ENCODE peak calls at places on chromosomes 7 and 10, in four cellular contexts. L is K562, B is H1, C is HepG2. E is an unnamed sample.

GRCh38 chr10:17115683-17116082 is 13.9 kb downstream of the CUBN start:
- DNase-seq in L (peak), B (no peak), C (no peak), E (peak)

GRCh38 chr10:30366351-30366750 is 17.3 kb upstream of the MTPAP start:
- DNase-seq in L (no peak), B (no peak), C (no peak), E (no peak)

GRCh38 chr10:78656815-78657621 is 411.7 kb upstream of the ZMIZ1 start:
- DNase-seq in L (peak), B (no peak), C (peak), E (no peak)

GRCh38 chr10:35416628-35417625 is 80.6 kb downstream of the CCNY start:
- DNase-seq in L (no peak), B (no peak), C (no peak), E (no peak)

GRCh38 chr7:144403102-144403501 is 391 bp downstream of the NOBOX start:
- DNase-seq in L (no peak), B (peak), C (no peak), E (no peak)

GRCh38 chr7:99235925-99236324 is 28.0 kb upstream of the KPNA7 start:
- DNase-seq in L (peak), B (no peak), C (no peak), E (no peak)

GRCh38 chr10:71740069-71740468 is 20.5 kb upstream of the C10orf105 start:
- DNase-seq in L (peak), B (no peak), C (no peak), E (no peak)

GRCh38 chr7:147984265-147984664 is 606.3 kb upstream of the C7orf33 start:
- DNase-seq in L (no peak), B (no peak), C (no peak), E (no peak)

GRCh38 chr7:118870187-118870586 is 645.7 kb downstream of the ANKRD7 start:
- DNase-seq in L (peak), B (peak), C (peak), E (peak)

GRCh38 chr7:19110026-19110777 is 7.2 kb downstream of the TWIST1 start:
- DNase-seq in L (no peak), B (no peak), C (no peak), E (no peak)

GRCh38 chr10:62025134-62025794 is 123.8 kb downstream of the ARID5B start:
- DNase-seq in L (no peak), B (no peak), C (no peak), E (no peak)

DNA sequence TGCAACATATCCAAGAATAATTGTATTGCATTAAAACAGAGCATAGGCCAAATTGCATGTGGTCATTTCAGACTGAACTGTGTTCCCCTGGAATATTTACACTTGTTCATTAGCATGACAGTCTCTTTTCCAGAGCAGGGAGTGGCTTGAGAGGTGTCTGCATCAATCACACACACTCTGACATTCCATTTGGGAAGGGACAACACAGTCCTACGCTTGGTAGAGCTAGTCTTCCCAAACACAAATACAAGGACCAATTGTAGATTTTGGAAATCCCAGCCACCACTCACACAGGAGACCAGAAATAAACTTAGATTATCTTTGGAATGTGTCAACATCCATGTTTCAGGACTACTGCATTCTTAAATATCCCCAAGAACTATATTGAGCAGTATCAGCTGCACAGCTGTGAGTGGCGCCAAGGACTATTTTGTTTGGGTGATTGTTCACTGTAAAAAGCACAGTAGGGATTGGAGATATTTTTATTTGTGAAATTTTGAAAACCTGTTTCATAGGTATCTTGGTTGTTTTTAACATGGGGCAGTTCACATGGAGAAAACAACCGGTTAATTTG is 93.6 kb upstream of the PRR15 start:
- DNase-seq in L (no peak), B (no peak), C (no peak), E (no peak)
- TF ChIP-seq RNF2 in L (no peak), B (no peak), C (no peak), E (no peak)

DNA sequence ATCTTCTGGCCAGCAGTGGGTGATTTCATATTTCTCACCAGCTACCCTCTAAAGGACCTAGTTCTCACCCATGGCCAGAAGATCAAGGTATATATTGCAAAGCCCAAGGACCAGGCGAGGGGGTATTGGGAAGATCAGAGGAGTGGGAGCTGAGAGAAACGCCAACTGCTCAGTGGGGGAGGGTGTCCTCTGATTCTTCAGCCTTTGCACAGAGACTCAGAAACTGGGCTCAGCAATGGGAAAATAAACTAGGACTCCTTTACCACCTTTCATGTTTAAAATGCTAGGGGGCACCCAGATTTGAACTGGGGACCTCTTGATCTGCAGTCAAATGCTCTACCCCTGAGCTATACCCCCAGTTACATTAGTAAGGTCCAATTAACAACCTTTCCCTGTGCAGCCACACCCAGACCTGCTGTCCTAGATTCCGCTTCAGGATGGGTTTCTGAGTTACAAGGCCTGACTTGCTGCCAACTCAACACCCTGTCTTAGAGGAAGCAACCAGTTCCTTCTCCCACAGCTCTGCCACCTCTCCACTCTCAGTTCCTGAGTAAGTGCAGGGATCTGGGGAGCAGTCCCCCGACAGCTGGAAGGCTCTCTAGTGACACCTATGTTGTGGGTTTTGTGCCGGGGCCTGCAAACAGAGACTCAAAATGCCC is 93.5 kb downstream of the ZNF783 start:
- DNase-seq in L (peak), B (peak), C (peak), E (peak)
- TF ChIP-seq RFX5 in L (no peak), B (no peak), C (no peak), E (no peak)

DNA sequence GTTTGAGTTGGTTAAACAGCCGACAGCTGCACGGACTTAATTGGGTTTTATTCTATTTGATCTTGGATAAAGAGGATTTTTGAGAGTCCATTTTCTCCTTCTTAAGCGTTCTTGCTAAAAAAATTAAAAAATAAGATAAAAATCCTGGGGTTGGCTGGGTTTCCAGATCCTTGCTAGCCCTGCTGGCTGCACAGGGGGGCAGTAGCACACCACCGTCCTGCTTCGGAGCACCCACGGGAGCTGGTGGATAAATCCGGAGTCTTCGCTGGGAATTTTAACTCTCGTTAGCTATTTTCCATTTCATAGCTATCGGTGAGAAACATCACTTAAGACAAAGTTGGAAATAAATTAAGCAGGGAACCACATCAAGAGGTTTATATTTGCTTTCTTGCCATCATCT is 792.1 kb downstream of the TYW1 start:
- DNase-seq in L (peak), B (peak), C (no peak), E (peak)
- TF ChIP-seq RNF2 in L (no peak), B (no peak), C (no peak), E (no peak)

GRCh38 chr7:111006691-111007090 is 84.2 kb upstream of the LRRN3 start:
- DNase-seq in L (no peak), B (no peak), C (no peak), E (no peak)
- TF ChIP-seq RFX5 in L (no peak), B (no peak), C (no peak), E (no peak)

GRCh38 chr10:112389147-112389822 is 15.4 kb downstream of the ACSL5 start:
- DNase-seq in L (peak), B (no peak), C (peak), E (peak)
- TF ChIP-seq RNF2 in L (no peak), B (no peak), C (no peak), E (no peak)

GRCh38 chr7:20748853-20749252 is 37.8 kb downstream of the SP8 start:
- DNase-seq in L (no peak), B (no peak), C (no peak), E (no peak)

GRCh38 chr7:20744913-20745587 is 41.6 kb downstream of the SP8 start:
- DNase-seq in L (peak), B (no peak), C (no peak), E (no peak)

GRCh38 chr7:20745716-20746115 is 41.0 kb downstream of the SP8 start:
- DNase-seq in L (no peak), B (peak), C (no peak), E (no peak)

GRCh38 chr7:20754001-20754400 is 32.7 kb downstream of the SP8 start:
- DNase-seq in L (no peak), B (no peak), C (no peak), E (no peak)

GRCh38 chr7:20749896-20750295 is 36.8 kb downstream of the SP8 start:
- DNase-seq in L (no peak), B (no peak), C (no peak), E (no peak)
- TF ChIP-seq RFX5 in L (no peak), B (no peak), C (no peak), E (no peak)

GRCh38 chr10:26841733-26842317 is 18.9 kb downstream of the ABI1 start:
- DNase-seq in L (no peak), B (no peak), C (no peak), E (no peak)

GRCh38 chr10:26843736-26844135 is 17.0 kb downstream of the ABI1 start:
- DNase-seq in L (no peak), B (no peak), C (no peak), E (no peak)

GRCh38 chr10:26837139-26837538 is 23.6 kb downstream of the ABI1 start:
- DNase-seq in L (no peak), B (no peak), C (no peak), E (no peak)

GRCh38 chr10:26840938-26841732 is 19.6 kb downstream of the ABI1 start:
- DNase-seq in L (no peak), B (no peak), C (no peak), E (no peak)

DNA sequence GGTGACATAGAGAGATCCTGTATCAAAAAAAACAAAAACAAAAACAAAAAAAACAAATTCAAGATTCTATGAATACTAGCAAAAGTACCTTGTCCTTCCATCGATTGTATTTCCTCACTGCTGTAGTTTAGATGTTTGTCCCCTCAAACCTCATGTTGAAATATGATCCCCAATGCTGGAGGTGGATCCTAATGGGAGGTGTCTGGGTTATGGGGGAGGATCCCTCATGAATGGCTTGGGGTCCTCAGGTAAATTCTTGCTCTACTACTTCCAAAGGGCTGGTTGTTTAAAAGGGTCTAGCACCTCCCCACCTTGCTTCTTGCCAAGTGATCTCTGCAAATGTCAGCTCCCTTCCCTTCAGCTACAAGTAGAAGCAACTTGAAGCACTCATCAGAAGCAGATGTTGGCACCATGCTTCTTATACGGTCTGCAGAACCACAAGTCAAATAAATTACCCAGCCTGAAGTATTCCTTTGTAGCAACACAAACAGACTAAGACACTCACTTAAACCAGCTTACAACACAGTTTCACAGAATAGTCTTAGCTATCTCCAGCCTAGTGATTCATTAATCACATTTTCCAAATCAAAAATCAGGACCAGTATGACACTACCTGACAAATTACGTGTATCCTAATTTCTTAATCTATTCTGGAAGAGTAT is 20.7 kb downstream of the ABI1 start:
- DNase-seq in L (no peak), B (no peak), C (no peak), E (no peak)
- TF ChIP-seq RNF2 in L (no peak), B (no peak), C (no peak), E (no peak)

GRCh38 chr10:5364365-5364764 is 401 bp upstream of the UCN3 start:
- DNase-seq in L (no peak), B (no peak), C (no peak), E (no peak)

GRCh38 chr10:5361966-5362365 is 2.8 kb upstream of the UCN3 start:
- DNase-seq in L (no peak), B (no peak), C (no peak), E (no peak)

GRCh38 chr10:5365940-5366339 is 1.2 kb downstream of the UCN3 start:
- DNase-seq in L (peak), B (peak), C (no peak), E (no peak)

GRCh38 chr10:5362873-5363272 is 1.9 kb upstream of the UCN3 start:
- DNase-seq in L (no peak), B (no peak), C (no peak), E (no peak)

GRCh38 chr10:5364916-5365434 is at the start of gene UCN3:
- DNase-seq in L (no peak), B (no peak), C (no peak), E (no peak)
- TF ChIP-seq RFX5 in L (no peak), B (no peak), C (no peak), E (no peak)

E was measured in A549.